ENCODE peak calls at places on chromosomes 12 and 14, in six cellular contexts. G is stimulated activated CD4-positive, alpha-beta T cell treated with anti-CD3 and anti-CD28 coated beads, Interleukin-4, amount 100 ng/mL, for 4 hours; B is Caco-2; E is mucosa of descending colon; D is activated B cell treated with CpG ODN at 0.5 μM for 24 hours; O is posterior cingulate gyrus. V is an unnamed sample.

GRCh38 chr12:24922109-24922508 is 26.8 kb downstream of the BCAT1 start:
- DNase-seq in G (no peak), B (no peak), E (no peak), D (no peak), O (no peak), V (no peak)

GRCh38 chr12:50166776-50167025 is 468 bp downstream of the CERS5 start:
- DNase-seq in G (peak; percentile 54), B (no peak), E (peak; percentile 47), D (no peak), O (peak; percentile 78), V (no peak)

GRCh38 chr12:21941522-21942376 is 523 bp upstream of the ABCC9 start:
- DNase-seq in G (no peak), B (peak; percentile 93), E (peak; percentile 22), D (no peak), O (peak; percentile 68), V (no peak)

GRCh38 chr14:69945905-69946304 is 66.7 kb downstream of the SMOC1 start:
- DNase-seq in G (no peak), B (no peak), E (peak; percentile 40), D (no peak), O (no peak), V (no peak)

GRCh38 chr12:12608557-12608957 is 3.1 kb upstream of the CREBL2 start:
- DNase-seq in G (no peak), B (peak; percentile 52), E (no peak), D (no peak), O (no peak), V (no peak)

GRCh38 chr14:97713023-97713422 is 915.8 kb downstream of the VRK1 start:
- DNase-seq in G (no peak), B (no peak), E (no peak), D (no peak), O (no peak), V (no peak)

GRCh38 chr12:125989716-125990115 is 924.5 kb downstream of the AACS start:
- DNase-seq in G (no peak), B (no peak), E (no peak), D (no peak), O (no peak), V (no peak)

GRCh38 chr14:96683575-96684289 is 113.5 kb upstream of the VRK1 start:
- DNase-seq in G (no peak), B (no peak), E (no peak), D (no peak), O (no peak), V (no peak)

GRCh38 chr14:56300495-56300894 is 182.3 kb downstream of the PELI2 start:
- DNase-seq in G (no peak), B (no peak), E (no peak), D (no peak), O (no peak), V (no peak)

GRCh38 chr12:78534311-78534710 is 330.3 kb upstream of the SYT1 start:
- DNase-seq in G (no peak), B (no peak), E (no peak), D (no peak), O (no peak), V (no peak)